ENCODE peak calls at places on chromosomes 13 and 19, in six cellular contexts. V is omental fat pad, Q is lower leg skin, X is foreskin fibroblast, W is body of pancreas, Z is fibroblast of mammary gland. G is an unnamed sample.

GRCh38 chr19:5309438-5310204 is 31.0 kb downstream of the PTPRS start:
- DNase-seq in V (no peak), Q (no peak), X (no peak), W (no peak), Z (peak), G (no peak)

GRCh38 chr19:45515081-45515624 is 7.9 kb downstream of the VASP start:
- DNase-seq in V (no peak), Q (peak), X (no peak), W (peak), Z (no peak), G (peak)

GRCh38 chr13:36030670-36031331 is 100.4 kb downstream of the DCLK1 start:
- DNase-seq in V (no peak), Q (no peak), X (no peak), W (peak), Z (peak), G (no peak)

GRCh38 chr13:45781553-45782326 is 69.8 kb downstream of the SIAH3 start:
- DNase-seq in V (no peak), Q (peak), X (no peak), W (peak), Z (peak), G (no peak)

GRCh38 chr13:75830842-75831241 is 194.7 kb downstream of the LMO7 start:
- DNase-seq in V (no peak), Q (no peak), X (peak), W (no peak), Z (peak), G (no peak)

GRCh38 chr13:51856027-51856736 is 5.6 kb upstream of the CCDC70 start:
- DNase-seq in V (no peak), Q (no peak), X (no peak), W (no peak), Z (no peak), G (no peak)

GRCh38 chr13:46844431-46844830 is 47.5 kb upstream of the ESD start:
- DNase-seq in V (no peak), Q (no peak), X (no peak), W (no peak), Z (peak), G (no peak)

GRCh38 chr13:60267498-60268202 is 103.9 kb upstream of the DIAPH3 start:
- DNase-seq in V (no peak), Q (no peak), X (no peak), W (peak), Z (no peak), G (no peak)

GRCh38 chr19:1001538-1002166 is 1.4 kb downstream of the GRIN3B start:
- DNase-seq in V (no peak), Q (no peak), X (no peak), W (no peak), Z (no peak), G (peak)